ENCODE peak calls at places on chromosomes 4 and X, in eight cellular contexts. One of them, this sample, is unnamed.

GRCh38 chr4:123390846-123391456 is 5.6 kb upstream of the SPRY1 start:
- DNase-seq in fibroblast of mammary gland: peak
- DNase-seq in breast epithelium: no peak
- DNase-seq in endothelial cell: no peak
- DNase-seq in AG04450: no peak
- DNase-seq in omental fat pad: no peak
- DNase-seq in HFF-Myc: no peak
- DNase-seq in GM13976: peak
- DNase-seq in this sample: no peak

GRCh38 chrX:150364347-150365050 is 1.4 kb downstream of the MAMLD1 start:
- DNase-seq in fibroblast of mammary gland: no peak
- DNase-seq in breast epithelium: no peak
- DNase-seq in endothelial cell: peak
- DNase-seq in AG04450: no peak
- DNase-seq in omental fat pad: no peak
- DNase-seq in HFF-Myc: no peak
- DNase-seq in GM13976: peak
- DNase-seq in this sample: peak

GRCh38 chr4:138279286-138279685 is 37.1 kb upstream of the SLC7A11 start:
- DNase-seq in fibroblast of mammary gland: no peak
- DNase-seq in breast epithelium: no peak
- DNase-seq in endothelial cell: no peak
- DNase-seq in AG04450: no peak
- DNase-seq in omental fat pad: no peak
- DNase-seq in HFF-Myc: no peak
- DNase-seq in GM13976: no peak
- DNase-seq in this sample: no peak

GRCh38 chrX:149487292-149487691 is 17.8 kb downstream of the IDS start:
- DNase-seq in fibroblast of mammary gland: no peak
- DNase-seq in breast epithelium: no peak
- DNase-seq in endothelial cell: no peak
- DNase-seq in AG04450: no peak
- DNase-seq in omental fat pad: no peak
- DNase-seq in HFF-Myc: no peak
- DNase-seq in GM13976: no peak
- DNase-seq in this sample: peak

GRCh38 chr4:114659386-114660008 is 60.9 kb downstream of the UGT8 start:
- DNase-seq in fibroblast of mammary gland: peak
- DNase-seq in breast epithelium: peak
- DNase-seq in endothelial cell: peak
- DNase-seq in AG04450: peak
- DNase-seq in omental fat pad: no peak
- DNase-seq in HFF-Myc: peak
- DNase-seq in GM13976: peak
- DNase-seq in this sample: peak

GRCh38 chr4:103415801-103416200 is 217.7 kb upstream of the CENPE start:
- DNase-seq in fibroblast of mammary gland: no peak
- DNase-seq in breast epithelium: no peak
- DNase-seq in endothelial cell: no peak
- DNase-seq in AG04450: no peak
- DNase-seq in omental fat pad: no peak
- DNase-seq in HFF-Myc: no peak
- DNase-seq in GM13976: no peak
- DNase-seq in this sample: no peak

GRCh38 chr4:17664755-17665154 is 50.3 kb downstream of the MED28 start:
- DNase-seq in fibroblast of mammary gland: peak
- DNase-seq in breast epithelium: no peak
- DNase-seq in endothelial cell: no peak
- DNase-seq in AG04450: no peak
- DNase-seq in omental fat pad: no peak
- DNase-seq in HFF-Myc: no peak
- DNase-seq in GM13976: no peak
- DNase-seq in this sample: peak

GRCh38 chrX:41389311-41389888 is 55.4 kb downstream of the DDX3X start:
- DNase-seq in fibroblast of mammary gland: no peak
- DNase-seq in breast epithelium: no peak
- DNase-seq in endothelial cell: no peak
- DNase-seq in AG04450: no peak
- DNase-seq in omental fat pad: no peak
- DNase-seq in HFF-Myc: no peak
- DNase-seq in GM13976: no peak
- DNase-seq in this sample: no peak

GRCh38 chrX:150690126-150690525 is 3.1 kb upstream of the MTMR1 start:
- DNase-seq in fibroblast of mammary gland: peak
- DNase-seq in breast epithelium: no peak
- DNase-seq in endothelial cell: no peak
- DNase-seq in AG04450: peak
- DNase-seq in omental fat pad: no peak
- DNase-seq in HFF-Myc: peak
- DNase-seq in GM13976: no peak
- DNase-seq in this sample: peak

GRCh38 chr4:38675167-38676121 is 11.4 kb downstream of the KLF3 start:
- DNase-seq in fibroblast of mammary gland: peak
- DNase-seq in breast epithelium: peak
- DNase-seq in endothelial cell: peak
- DNase-seq in AG04450: peak
- DNase-seq in omental fat pad: peak
- DNase-seq in HFF-Myc: peak
- DNase-seq in GM13976: peak
- DNase-seq in this sample: peak

GRCh38 chr4:3868146-3868840 is 102.1 kb downstream of the ADRA2C start:
- DNase-seq in fibroblast of mammary gland: peak
- DNase-seq in breast epithelium: no peak
- DNase-seq in endothelial cell: peak
- DNase-seq in AG04450: no peak
- DNase-seq in omental fat pad: no peak
- DNase-seq in HFF-Myc: peak
- DNase-seq in GM13976: no peak
- DNase-seq in this sample: peak

GRCh38 chr4:3460926-3461325 is 2.2 kb upstream of the DOK7 start:
- DNase-seq in fibroblast of mammary gland: no peak
- DNase-seq in breast epithelium: no peak
- DNase-seq in endothelial cell: no peak
- DNase-seq in AG04450: no peak
- DNase-seq in omental fat pad: no peak
- DNase-seq in HFF-Myc: no peak
- DNase-seq in GM13976: no peak
- DNase-seq in this sample: no peak

GRCh38 chrX:27815209-27815608 is 7.4 kb downstream of the MAGEB10 start:
- DNase-seq in fibroblast of mammary gland: peak
- DNase-seq in breast epithelium: no peak
- DNase-seq in endothelial cell: no peak
- DNase-seq in AG04450: peak
- DNase-seq in omental fat pad: no peak
- DNase-seq in HFF-Myc: no peak
- DNase-seq in GM13976: no peak
- DNase-seq in this sample: no peak

GRCh38 chr4:18518098-18518497 is 496.5 kb upstream of the LCORL start:
- DNase-seq in fibroblast of mammary gland: no peak
- DNase-seq in breast epithelium: no peak
- DNase-seq in endothelial cell: no peak
- DNase-seq in AG04450: no peak
- DNase-seq in omental fat pad: no peak
- DNase-seq in HFF-Myc: no peak
- DNase-seq in GM13976: no peak
- DNase-seq in this sample: no peak

GRCh38 chr4:78345237-78345636 is 206.3 kb upstream of the ANXA3 start:
- DNase-seq in fibroblast of mammary gland: no peak
- DNase-seq in breast epithelium: no peak
- DNase-seq in endothelial cell: no peak
- DNase-seq in AG04450: no peak
- DNase-seq in omental fat pad: no peak
- DNase-seq in HFF-Myc: no peak
- DNase-seq in GM13976: no peak
- DNase-seq in this sample: no peak

GRCh38 chrX:119692241-119693031 is 532 bp downstream of the SEPTIN6 start:
- DNase-seq in fibroblast of mammary gland: peak
- DNase-seq in breast epithelium: no peak
- DNase-seq in endothelial cell: peak
- DNase-seq in AG04450: no peak
- DNase-seq in omental fat pad: no peak
- DNase-seq in HFF-Myc: no peak
- DNase-seq in GM13976: peak
- DNase-seq in this sample: peak

GRCh38 chr4:80713409-80713808 is 317.1 kb upstream of the BMP3 start:
- DNase-seq in fibroblast of mammary gland: no peak
- DNase-seq in breast epithelium: no peak
- DNase-seq in endothelial cell: no peak
- DNase-seq in AG04450: no peak
- DNase-seq in omental fat pad: no peak
- DNase-seq in HFF-Myc: no peak
- DNase-seq in GM13976: no peak
- DNase-seq in this sample: no peak

GRCh38 chrX:148874621-148875020 is 374.2 kb downstream of the AFF2 start:
- DNase-seq in fibroblast of mammary gland: peak
- DNase-seq in breast epithelium: no peak
- DNase-seq in endothelial cell: no peak
- DNase-seq in AG04450: peak
- DNase-seq in omental fat pad: no peak
- DNase-seq in HFF-Myc: no peak
- DNase-seq in GM13976: no peak
- DNase-seq in this sample: no peak

GRCh38 chr4:24988776-24989175 is 42.0 kb downstream of the LGI2 start:
- DNase-seq in fibroblast of mammary gland: peak
- DNase-seq in breast epithelium: no peak
- DNase-seq in endothelial cell: peak
- DNase-seq in AG04450: no peak
- DNase-seq in omental fat pad: no peak
- DNase-seq in HFF-Myc: no peak
- DNase-seq in GM13976: peak
- DNase-seq in this sample: no peak

GRCh38 chrX:111088628-111089027 is 7.4 kb upstream of the PAK3 start:
- DNase-seq in fibroblast of mammary gland: no peak
- DNase-seq in breast epithelium: no peak
- DNase-seq in endothelial cell: no peak
- DNase-seq in AG04450: no peak
- DNase-seq in omental fat pad: no peak
- DNase-seq in HFF-Myc: no peak
- DNase-seq in GM13976: no peak
- DNase-seq in this sample: no peak
- TF ChIP-seq CTCF in fibroblast of mammary gland: no peak
- TF ChIP-seq CTCF in breast epithelium: no peak
- TF ChIP-seq CTCF in endothelial cell: no peak
- TF ChIP-seq CTCF in AG04450: no peak
- TF ChIP-seq CTCF in omental fat pad: no peak
- TF ChIP-seq CTCF in HFF-Myc: no peak
- TF ChIP-seq CTCF in GM13976: no peak
- TF ChIP-seq CTCF in this sample: no peak

GRCh38 chr4:28565434-28565833 is 1704.8 kb downstream of the STIM2 start:
- DNase-seq in fibroblast of mammary gland: peak
- DNase-seq in breast epithelium: no peak
- DNase-seq in endothelial cell: no peak
- DNase-seq in AG04450: no peak
- DNase-seq in omental fat pad: no peak
- DNase-seq in HFF-Myc: no peak
- DNase-seq in GM13976: no peak
- DNase-seq in this sample: no peak
- TF ChIP-seq CTCF in fibroblast of mammary gland: no peak
- TF ChIP-seq CTCF in breast epithelium: no peak
- TF ChIP-seq CTCF in endothelial cell: no peak
- TF ChIP-seq CTCF in AG04450: no peak
- TF ChIP-seq CTCF in omental fat pad: no peak
- TF ChIP-seq CTCF in HFF-Myc: no peak
- TF ChIP-seq CTCF in GM13976: no peak
- TF ChIP-seq CTCF in this sample: no peak

DNA sequence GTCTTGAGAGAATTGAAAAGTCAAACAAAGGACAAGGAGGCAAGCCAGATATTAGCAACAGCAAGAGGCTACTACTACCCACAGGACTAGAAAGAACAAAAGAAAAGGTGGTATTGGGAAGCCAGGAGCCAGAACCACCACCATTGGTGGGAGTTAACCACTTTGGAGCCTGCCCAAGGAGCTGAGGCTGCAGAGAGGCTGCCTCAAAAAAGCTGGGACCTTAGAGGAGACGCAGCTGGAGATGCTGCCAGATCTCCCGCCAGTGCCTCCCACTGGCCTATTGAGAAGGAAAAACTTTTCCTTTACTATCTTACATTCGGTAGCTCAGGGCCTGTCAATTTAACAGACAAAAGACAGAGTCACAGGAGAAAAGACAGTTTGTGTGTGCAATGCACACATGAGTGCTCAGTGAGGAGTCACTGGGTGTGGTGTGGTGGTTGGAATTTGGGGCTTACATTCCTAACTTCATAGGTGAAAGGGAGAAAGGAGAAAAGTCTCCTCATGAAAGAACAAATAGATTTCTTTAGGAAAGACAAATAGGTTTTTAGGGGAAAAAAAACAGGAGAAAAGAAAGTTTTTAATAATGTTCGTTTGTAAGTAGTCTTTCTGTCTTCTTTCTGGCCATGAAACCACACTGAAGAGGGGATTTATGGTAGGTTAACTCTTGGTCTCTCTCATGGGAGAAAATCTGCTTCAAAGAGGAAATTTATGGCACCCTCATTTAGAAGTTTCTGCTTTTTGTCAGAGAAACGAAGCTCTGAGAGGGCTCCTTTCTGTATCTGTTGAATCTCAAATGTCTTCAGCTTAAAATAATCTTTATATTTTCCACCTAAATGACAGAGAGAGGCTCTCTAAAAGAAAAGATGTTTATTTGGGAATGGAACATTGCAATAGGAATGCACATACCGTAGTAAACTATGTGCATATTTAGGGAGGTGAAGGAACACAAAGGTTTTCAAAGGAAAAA is 52.6 kb upstream of the HPSE start:
- DNase-seq in fibroblast of mammary gland: no peak
- DNase-seq in breast epithelium: no peak
- DNase-seq in endothelial cell: no peak
- DNase-seq in AG04450: no peak
- DNase-seq in omental fat pad: no peak
- DNase-seq in HFF-Myc: no peak
- DNase-seq in GM13976: no peak
- DNase-seq in this sample: no peak
- TF ChIP-seq CTCF in fibroblast of mammary gland: no peak
- TF ChIP-seq CTCF in breast epithelium: no peak
- TF ChIP-seq CTCF in endothelial cell: no peak
- TF ChIP-seq CTCF in AG04450: no peak
- TF ChIP-seq CTCF in omental fat pad: no peak
- TF ChIP-seq CTCF in HFF-Myc: no peak
- TF ChIP-seq CTCF in GM13976: no peak
- TF ChIP-seq CTCF in this sample: no peak

DNA sequence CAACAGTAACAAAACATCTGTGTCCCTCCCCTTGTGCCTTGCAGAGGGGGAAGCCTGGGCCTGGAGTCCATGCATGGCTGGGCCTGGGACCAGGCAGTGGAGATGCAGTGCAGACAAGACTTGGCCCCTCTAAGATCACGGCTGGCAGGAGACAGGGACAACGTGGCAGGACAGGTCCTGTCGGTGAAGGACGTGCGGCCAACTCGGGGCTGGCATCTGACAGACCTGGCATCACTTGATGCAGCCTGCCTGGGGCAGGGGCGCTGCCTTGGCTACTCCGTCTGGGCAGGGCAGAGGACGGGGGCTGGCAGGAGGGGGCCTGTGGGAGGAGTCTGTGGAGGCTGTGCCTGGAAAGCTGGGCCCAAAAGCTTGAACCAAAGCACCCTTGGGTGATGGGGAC is 112.1 kb downstream of the CPZ start:
- DNase-seq in fibroblast of mammary gland: no peak
- DNase-seq in breast epithelium: no peak
- DNase-seq in endothelial cell: no peak
- DNase-seq in AG04450: no peak
- DNase-seq in omental fat pad: no peak
- DNase-seq in HFF-Myc: no peak
- DNase-seq in GM13976: no peak
- DNase-seq in this sample: no peak
- TF ChIP-seq CTCF in fibroblast of mammary gland: no peak
- TF ChIP-seq CTCF in breast epithelium: no peak
- TF ChIP-seq CTCF in endothelial cell: no peak
- TF ChIP-seq CTCF in AG04450: no peak
- TF ChIP-seq CTCF in omental fat pad: no peak
- TF ChIP-seq CTCF in HFF-Myc: no peak
- TF ChIP-seq CTCF in GM13976: no peak
- TF ChIP-seq CTCF in this sample: no peak

GRCh38 chr4:142365386-142365785 is 480.7 kb downstream of the INPP4B start:
- DNase-seq in fibroblast of mammary gland: no peak
- DNase-seq in breast epithelium: no peak
- DNase-seq in endothelial cell: no peak
- DNase-seq in AG04450: no peak
- DNase-seq in omental fat pad: no peak
- DNase-seq in HFF-Myc: no peak
- DNase-seq in GM13976: no peak
- DNase-seq in this sample: no peak
- TF ChIP-seq CTCF in fibroblast of mammary gland: no peak
- TF ChIP-seq CTCF in breast epithelium: no peak
- TF ChIP-seq CTCF in endothelial cell: no peak
- TF ChIP-seq CTCF in AG04450: no peak
- TF ChIP-seq CTCF in omental fat pad: no peak
- TF ChIP-seq CTCF in HFF-Myc: no peak
- TF ChIP-seq CTCF in GM13976: no peak
- TF ChIP-seq CTCF in this sample: no peak